ENCODE peak calls at places on chromosomes 1 and 21, in eight cellular contexts. D, Q, G, J, T, W, M and V are unnamed samples.

GRCh38 chr1:115211071-115211745 is 121.9 kb upstream of the TSPAN2 start:
- DNase-seq in D (no peak), Q (no peak), G (peak; percentile 61), J (no peak), T (no peak), W (no peak), M (no peak), V (no peak)

GRCh38 chr1:156851779-156852413 is 7.0 kb downstream of the INSRR start:
- DNase-seq in D (no peak), Q (no peak), G (no peak), J (no peak), T (no peak), W (no peak), M (no peak), V (no peak)

GRCh38 chr1:221306239-221306638 is 427.0 kb downstream of the HLX start:
- DNase-seq in D (no peak), Q (no peak), G (no peak), J (no peak), T (no peak), W (no peak), M (no peak), V (no peak)

GRCh38 chr1:67947114-67947513 is 103.3 kb downstream of the DIRAS3 start:
- DNase-seq in D (no peak), Q (no peak), G (no peak), J (no peak), T (no peak), W (no peak), M (no peak), V (no peak)

GRCh38 chr1:13228343-13228781 is 2.4 kb upstream of the PRAMEF18 start:
- DNase-seq in D (peak; percentile 46), Q (no peak), G (no peak), J (peak; percentile 59), T (no peak), W (peak; percentile 53), M (no peak), V (peak; percentile 50)

GRCh38 chr1:19495816-19496528 is 10.6 kb upstream of the CAPZB start:
- DNase-seq in D (no peak), Q (no peak), G (peak; percentile 57), J (no peak), T (no peak), W (no peak), M (no peak), V (no peak)

GRCh38 chr1:67743072-67743725 is 58.2 kb downstream of the GADD45A start:
- DNase-seq in D (no peak), Q (no peak), G (no peak), J (no peak), T (no peak), W (no peak), M (no peak), V (no peak)

GRCh38 chr21:44440241-44441040 is 14.9 kb upstream of the LRRC3 start:
- DNase-seq in D (no peak), Q (no peak), G (no peak), J (peak; percentile 52), T (no peak), W (no peak), M (no peak), V (no peak)

GRCh38 chr1:29513357-29513756 is 277.0 kb downstream of the PTPRU start:
- DNase-seq in D (peak; percentile 49), Q (peak; percentile 71), G (peak; percentile 67), J (no peak), T (peak; percentile 32), W (peak; percentile 45), M (peak; percentile 67), V (peak; percentile 53)

GRCh38 chr1:36204347-36204909 is 19.8 kb upstream of the THRAP3 start:
- DNase-seq in D (no peak), Q (no peak), G (peak; percentile 25), J (no peak), T (no peak), W (no peak), M (no peak), V (no peak)

GRCh38 chr1:172906778-172907592 is 143.8 kb downstream of the TNFSF18 start:
- DNase-seq in D (no peak), Q (no peak), G (peak; percentile 90), J (no peak), T (peak; percentile 92), W (peak; percentile 41), M (peak; percentile 90), V (peak; percentile 7)

GRCh38 chr1:59759156-59759925 is 55.4 kb upstream of the HOOK1 start:
- DNase-seq in D (peak; percentile 81), Q (peak; percentile 82), G (peak; percentile 84), J (peak; percentile 88), T (peak; percentile 89), W (peak; percentile 88), M (peak; percentile 73), V (peak; percentile 83)

GRCh38 chr1:32151319-32151787 is 28.1 kb upstream of the TXLNA start:
- DNase-seq in D (no peak), Q (peak; percentile 55), G (peak; percentile 71), J (no peak), T (peak; percentile 71), W (no peak), M (peak; percentile 36), V (no peak)

GRCh38 chr1:203627819-203628184 is 1.2 kb downstream of the ATP2B4 start:
- DNase-seq in D (peak; percentile 38), Q (peak; percentile 34), G (peak; percentile 57), J (no peak), T (peak; percentile 65), W (peak; percentile 66), M (peak; percentile 58), V (no peak)
- H3K4me3 ChIP-seq in D (peak overlapping the region; percentile 57), Q (peak overlapping the region; percentile 83), G (peak overlapping the region; percentile 92), J (peak overlapping the region; percentile 82), T (peak overlapping the region; percentile 72), W (peak overlapping the region; percentile 73), M (peak overlapping the region; percentile 64), V (no peak overlapping the region)

GRCh38 chr1:234309598-234310459 is 63.4 kb upstream of the COA6 start:
- DNase-seq in D (peak; percentile 68), Q (peak; percentile 84), G (peak; percentile 45), J (peak; percentile 80), T (peak; percentile 66), W (peak; percentile 64), M (peak; percentile 59), V (peak; percentile 82)

GRCh38 chr1:234313171-234313570 is 60.1 kb upstream of the COA6 start:
- DNase-seq in D (no peak), Q (no peak), G (no peak), J (no peak), T (no peak), W (no peak), M (no peak), V (no peak)

GRCh38 chr1:234310460-234310817 is 62.8 kb upstream of the COA6 start:
- DNase-seq in D (no peak), Q (no peak), G (no peak), J (no peak), T (no peak), W (no peak), M (no peak), V (no peak)

GRCh38 chr1:234309243-234309597 is 64.0 kb upstream of the COA6 start:
- DNase-seq in D (no peak), Q (no peak), G (no peak), J (no peak), T (no peak), W (no peak), M (no peak), V (no peak)

GRCh38 chr1:234311414-234311813 is 61.8 kb upstream of the COA6 start:
- DNase-seq in D (no peak), Q (no peak), G (no peak), J (no peak), T (no peak), W (no peak), M (peak; percentile 74), V (no peak)
- H3K4me3 ChIP-seq in D (no peak overlapping the region), Q (no peak overlapping the region), G (no peak overlapping the region), J (no peak overlapping the region), T (no peak overlapping the region), W (no peak overlapping the region), M (no peak overlapping the region), V (no peak overlapping the region)

DNA sequence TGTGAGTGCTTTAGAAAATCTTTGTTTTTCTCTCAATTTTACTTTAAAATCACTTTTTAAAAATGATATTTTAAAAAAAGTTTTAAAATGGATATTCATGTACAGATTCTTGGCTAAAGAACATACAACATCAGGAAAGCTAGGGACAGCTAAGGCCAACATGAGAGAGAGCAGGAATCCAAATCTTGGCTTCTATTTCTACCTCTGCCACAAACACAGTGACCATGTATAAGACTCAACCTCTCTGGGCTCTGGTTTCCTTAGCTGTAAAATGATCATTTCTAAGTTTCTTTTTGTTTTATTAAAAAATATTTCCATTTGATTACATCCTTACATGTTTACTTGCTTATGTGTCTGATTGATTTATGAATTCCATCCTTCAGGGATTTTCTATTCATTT is 1.2 kb downstream of the VCAM1 start:
- DNase-seq in D (no peak), Q (no peak), G (no peak), J (no peak), T (no peak), W (no peak), M (no peak), V (no peak)
- H3K4me3 ChIP-seq in D (no peak overlapping the region), Q (no peak overlapping the region), G (no peak overlapping the region), J (peak overlapping the region; percentile 34), T (no peak overlapping the region), W (no peak overlapping the region), M (no peak overlapping the region), V (peak overlapping the region; percentile 1)

GRCh38 chr1:2049225-2049516 is 1.0 kb upstream of the PRKCZ start:
- DNase-seq in D (no peak), Q (no peak), G (no peak), J (no peak), T (no peak), W (no peak), M (no peak), V (no peak)

GRCh38 chr1:2047749-2048729 is 2.2 kb upstream of the PRKCZ start:
- DNase-seq in D (no peak), Q (no peak), G (no peak), J (no peak), T (no peak), W (no peak), M (no peak), V (no peak)

GRCh38 chr1:2050482-2050792 is 226 bp downstream of the PRKCZ start:
- DNase-seq in D (no peak), Q (no peak), G (no peak), J (no peak), T (no peak), W (no peak), M (peak; percentile 58), V (no peak)

GRCh38 chr1:2050793-2051682 is 827 bp downstream of the PRKCZ start:
- DNase-seq in D (no peak), Q (peak; percentile 57), G (no peak), J (no peak), T (no peak), W (no peak), M (peak; percentile 14), V (no peak)

DNA sequence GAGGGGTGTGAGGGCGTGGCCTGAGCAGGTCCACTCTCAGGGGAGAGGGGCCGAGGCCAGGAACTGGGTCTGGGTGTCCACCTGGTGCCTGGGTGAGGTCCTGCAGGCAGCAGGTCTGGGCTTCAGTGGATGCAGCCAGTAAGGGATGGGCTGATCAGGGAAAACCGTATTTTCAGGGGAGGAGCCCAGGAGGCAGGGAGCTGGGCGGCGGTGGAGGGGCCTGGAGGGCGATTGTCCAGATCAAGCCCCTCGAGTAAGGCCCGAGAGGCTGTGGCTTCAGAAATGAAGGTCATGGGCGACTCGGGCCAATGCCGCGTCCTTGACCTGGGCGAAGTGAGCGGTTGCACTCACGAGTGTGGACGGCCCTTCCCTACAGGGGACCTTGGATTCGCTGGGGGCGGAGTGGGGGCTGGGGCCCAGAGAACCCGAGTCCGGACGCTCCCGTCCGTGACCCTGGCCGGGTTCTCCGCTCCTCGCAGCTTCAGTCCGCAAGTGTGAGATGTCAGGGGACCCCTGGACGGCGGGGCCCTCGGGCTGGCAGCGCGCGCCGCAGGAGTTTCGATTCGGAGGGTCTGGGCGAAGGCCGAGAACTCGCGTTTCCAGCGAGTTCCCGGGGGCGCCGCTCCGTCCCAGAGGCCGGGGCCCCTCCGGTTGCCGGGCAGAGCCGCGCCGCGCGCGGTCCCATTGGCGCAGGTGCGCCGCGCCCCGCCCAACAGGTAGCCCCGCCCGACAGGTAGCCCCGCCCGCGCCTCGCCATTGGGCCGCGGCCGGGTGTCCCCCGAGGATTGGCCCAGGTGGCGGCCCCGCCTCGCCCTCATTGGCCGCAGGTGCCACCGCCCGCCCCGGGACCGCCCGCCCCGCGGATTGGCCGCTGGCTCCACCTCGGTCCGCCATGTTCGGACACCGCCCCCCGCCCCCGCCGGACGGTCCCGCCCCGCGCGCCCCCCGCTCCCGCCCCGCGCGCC is at the start of gene PRKCZ:
- DNase-seq in D (peak; percentile 93), Q (peak; percentile 97), G (no peak), J (peak; percentile 98), T (no peak), W (no peak), M (peak; percentile 94), V (peak; percentile 11)
- H3K4me3 ChIP-seq in D (peak within 1 kb of the TSS; percentile 60), Q (peak within 1 kb of the TSS; percentile 97), G (no peak within 1 kb of the TSS), J (peak within 1 kb of the TSS; percentile 63), T (peak within 1 kb of the TSS; percentile 44), W (no peak within 1 kb of the TSS), M (peak within 1 kb of the TSS; percentile 88), V (no peak within 1 kb of the TSS)